ENCODE peak calls at places on chromosomes 16 and 17, in four cellular contexts. E is Caco-2, P is spleen, L is RWPE2. J is an unnamed sample.

GRCh38 chr17:65638221-65638940 is 76.9 kb upstream of the AXIN2 start:
- DNase-seq in E (no peak), P (no peak), L (no peak), J (no peak)

GRCh38 chr16:16938009-16938408 is 532.8 kb downstream of the XYLT1 start:
- DNase-seq in E (no peak), P (no peak), L (no peak), J (no peak)

GRCh38 chr16:77043076-77043475 is 147.9 kb upstream of the MON1B start:
- DNase-seq in E (no peak), P (no peak), L (no peak), J (peak)

GRCh38 chr17:80892019-80892855 is 99.4 kb upstream of the CHMP6 start:
- DNase-seq in E (no peak), P (peak), L (peak), J (peak)

GRCh38 chr17:50211249-50212120 is 10.1 kb upstream of the COL1A1 start:
- DNase-seq in E (no peak), P (no peak), L (peak), J (peak)

GRCh38 chr16:56547120-56547948 is 17.5 kb upstream of the MT4 start:
- DNase-seq in E (no peak), P (no peak), L (no peak), J (peak)

GRCh38 chr16:64276646-64277045 is 845.2 kb downstream of the CDH11 start:
- DNase-seq in E (no peak), P (no peak), L (no peak), J (no peak)

GRCh38 chr16:716250-716607 is 1.3 kb downstream of the METRN start:
- DNase-seq in E (no peak), P (no peak), L (no peak), J (peak)

GRCh38 chr16:3656491-3657468 is 2.3 kb downstream of the DNASE1 start:
- DNase-seq in E (peak), P (peak), L (peak), J (peak)

DNA sequence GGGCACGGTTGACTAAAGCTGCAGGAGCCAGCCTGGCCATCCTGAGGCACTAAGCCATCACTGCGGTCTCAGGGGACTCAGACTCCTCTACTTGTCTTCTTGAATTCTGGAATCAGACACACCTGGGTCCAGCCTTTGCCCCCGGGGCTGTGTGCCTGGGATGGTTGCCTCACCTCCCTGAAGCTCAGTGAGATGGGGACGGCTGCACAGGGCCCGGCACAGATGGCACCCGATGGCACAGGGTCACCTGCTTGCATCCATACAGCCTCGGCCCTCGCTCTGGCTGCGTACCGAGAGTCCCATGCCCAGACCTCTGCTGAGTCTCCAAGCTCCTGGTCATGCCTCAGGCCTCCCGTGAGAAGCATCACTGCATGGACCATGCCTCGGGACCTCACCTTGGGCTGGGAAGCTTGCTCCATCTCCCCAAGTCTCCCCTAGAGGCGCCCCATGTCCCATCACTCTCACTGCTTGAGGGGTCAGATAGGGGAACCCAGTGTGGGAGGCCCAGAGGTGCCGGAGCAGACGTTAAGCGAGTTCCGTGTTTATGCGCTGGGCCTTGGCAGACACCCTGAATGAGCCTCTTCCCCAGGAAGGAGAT is 316.3 kb downstream of the SEC14L1 start:
- DNase-seq in E (no peak), P (peak), L (no peak), J (no peak)
- H3K4me3 ChIP-seq in E (no peak), P (no peak), L (no peak), J (no peak)

GRCh38 chr17:18321309-18321708 is 6.2 kb downstream of the SMCR8 start:
- DNase-seq in E (no peak), P (peak), L (no peak), J (peak)
- TF ChIP-seq CTCF in E (no peak), P (no peak), L (no peak), J (peak)

DNA sequence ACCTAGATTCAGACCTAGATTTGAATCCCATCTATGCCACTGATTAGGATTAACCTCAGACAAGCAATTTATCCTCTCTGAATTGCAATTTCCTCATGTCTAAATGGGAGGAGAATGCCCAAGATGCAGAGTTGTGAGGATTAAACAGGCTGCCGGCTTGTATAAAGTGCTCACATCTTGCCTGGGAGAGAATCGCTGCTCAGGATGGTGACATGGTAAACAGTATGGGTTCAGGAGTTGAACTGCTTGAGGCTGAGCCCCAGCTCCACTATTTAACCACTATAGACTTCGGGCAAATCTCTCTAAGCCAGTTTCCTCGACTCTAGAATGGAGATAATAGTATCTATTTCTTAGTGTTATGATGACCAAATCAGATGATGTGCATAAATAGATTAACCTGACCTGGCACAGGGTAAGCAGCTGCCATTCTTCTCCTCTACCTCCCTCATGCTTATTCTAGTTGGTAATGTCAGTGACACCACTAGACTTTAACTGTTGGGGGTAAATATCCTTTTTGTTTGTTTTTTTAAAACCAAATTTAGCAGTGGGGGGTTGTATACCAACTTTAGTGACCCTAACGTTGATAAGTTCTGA is 732 bp upstream of the RPL27 start:
- DNase-seq in E (no peak), P (no peak), L (no peak), J (no peak)
- H3K4me3 ChIP-seq in E (peak), P (no peak), L (peak), J (peak)

DNA sequence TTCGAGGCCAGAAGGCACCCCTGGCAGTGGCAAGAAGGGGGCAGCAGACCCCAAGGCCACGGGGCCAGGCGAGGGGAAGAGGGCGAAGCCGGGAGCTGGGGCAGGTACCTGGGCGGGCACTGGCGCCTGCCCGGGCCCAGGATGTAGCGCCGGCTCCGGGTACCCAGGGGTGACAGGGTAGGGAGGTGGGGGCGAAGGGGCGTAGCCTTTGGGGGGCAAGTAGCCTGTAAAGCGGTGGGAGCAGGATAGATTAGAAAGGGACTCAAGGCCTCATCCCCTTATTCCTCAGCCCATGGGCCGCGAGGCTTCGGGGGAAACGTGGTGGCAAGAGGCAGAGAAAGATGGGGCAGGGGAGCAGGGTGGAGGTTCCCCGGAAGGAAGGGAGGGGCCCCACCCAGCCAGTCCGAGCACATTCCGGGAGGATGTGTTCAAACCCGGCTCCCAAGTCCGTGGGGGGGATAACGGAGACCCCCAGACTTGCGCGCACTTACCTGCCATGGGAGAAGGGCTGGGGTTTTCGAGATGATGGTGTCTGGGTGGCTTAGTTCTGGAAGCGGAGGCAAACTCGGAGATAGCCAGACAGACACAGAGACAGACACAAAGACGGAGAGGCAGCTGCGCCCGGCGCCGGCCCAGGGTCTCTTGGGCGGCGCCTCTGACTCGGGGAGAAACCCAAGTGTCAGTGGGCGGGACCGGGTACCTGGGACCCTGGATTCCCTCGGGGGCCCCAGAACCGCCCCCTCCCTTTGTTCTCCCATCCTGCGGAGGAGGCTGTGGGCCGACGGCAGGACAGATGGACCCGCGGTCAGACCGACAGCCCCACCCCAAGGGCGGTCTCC is 493 bp downstream of the PLSCR3 start:
- DNase-seq in E (peak), P (peak), L (peak), J (no peak)
- TF ChIP-seq CTCF in E (no peak), P (no peak), L (no peak), J (no peak)

DNA sequence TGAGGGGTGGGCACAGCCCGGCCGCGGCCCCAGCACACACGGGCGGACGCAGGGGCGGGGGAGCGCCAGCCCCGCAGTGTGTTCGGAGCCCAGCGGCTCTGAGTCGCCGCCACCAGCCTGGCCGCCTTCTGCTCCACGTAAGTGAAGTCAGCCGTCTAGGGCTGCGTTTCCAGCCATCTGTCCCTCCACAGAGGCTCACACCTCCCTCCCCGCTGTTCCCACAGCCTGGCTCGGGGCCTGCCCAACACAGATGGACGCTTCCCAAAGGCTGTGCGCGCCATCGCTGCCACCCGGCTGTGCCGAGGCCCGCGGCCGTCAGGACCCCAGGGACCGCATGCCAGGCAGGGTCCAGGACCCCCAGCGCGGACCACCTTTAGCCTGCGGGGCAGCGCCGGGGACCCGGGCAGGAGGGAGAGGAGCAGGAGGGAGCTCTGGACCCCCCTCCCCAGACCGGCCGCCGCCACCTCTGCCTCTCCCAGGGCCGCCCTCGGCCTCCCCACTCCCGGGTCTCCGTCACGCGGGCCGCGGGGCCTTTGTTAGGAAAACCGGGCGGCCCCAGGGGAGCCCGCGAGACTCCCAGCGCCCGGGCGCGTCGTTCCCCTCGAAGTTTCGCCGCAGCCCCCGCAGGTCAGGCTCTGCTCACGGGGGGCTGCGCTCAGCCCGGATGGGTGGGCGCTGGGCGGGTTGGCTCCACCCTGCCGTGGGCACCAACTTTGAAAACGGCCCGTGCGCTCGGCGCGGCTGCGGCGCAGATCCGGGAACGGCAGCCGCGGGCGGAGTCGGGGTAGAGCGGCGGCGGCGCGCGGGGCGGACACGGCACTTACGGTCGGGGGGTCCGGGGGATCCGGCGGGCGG is 36.6 kb downstream of the CBFA2T3 start:
- DNase-seq in E (no peak), P (peak), L (no peak), J (no peak)
- H3K4me3 ChIP-seq in E (peak), P (peak), L (peak), J (no peak)

GRCh38 chr16:79997257-79997656 is 396.7 kb upstream of the MAF start:
- DNase-seq in E (no peak), P (no peak), L (no peak), J (peak)
- TF ChIP-seq CTCF in E (peak), P (peak), L (peak), J (peak)

DNA sequence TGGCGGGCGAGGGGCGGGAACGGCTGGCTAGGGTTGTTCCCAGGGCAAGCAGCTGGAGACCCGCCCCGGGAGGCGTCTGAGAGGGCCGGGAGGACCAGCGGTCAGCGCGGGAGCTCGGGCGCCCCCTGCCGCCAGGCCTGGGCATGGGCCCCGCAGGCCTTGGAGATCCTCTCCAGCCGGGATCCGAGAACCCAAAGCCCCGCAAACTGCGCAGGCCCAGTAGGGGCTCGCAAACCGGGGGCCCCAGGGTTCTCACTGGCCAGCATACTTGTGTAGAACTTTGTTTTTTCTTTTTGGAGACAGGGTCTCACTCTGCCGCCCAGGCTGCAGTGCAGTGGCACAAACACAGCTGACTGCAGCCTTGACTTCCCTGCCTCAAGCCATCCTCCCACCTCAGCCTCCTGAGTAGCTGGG is 20.8 kb upstream of the ZNF423 start:
- DNase-seq in E (peak), P (peak), L (no peak), J (no peak)
- H3K4me3 ChIP-seq in E (no peak), P (no peak), L (no peak), J (no peak)

GRCh38 chr17:61489719-61490490 is 37.7 kb downstream of the TBX4 start:
- DNase-seq in E (no peak), P (peak), L (no peak), J (no peak)
- TF ChIP-seq CTCF in E (no peak), P (no peak), L (no peak), J (no peak)

J was measured in fibroblast of mammary gland.